ENCODE peak calls at places on chromosome 1, in ten cellular contexts. X is fibroblast of the aortic adventitia, E is left lung, B is MM.1S, Z is Calu3, Y is upper lobe of right lung, O is dorsolateral prefrontal cortex, Q is H9, F is heart left ventricle, J is mesothelial cell of epicardium. P is an unnamed sample.

GRCh38 chr1:2300004-2300771 is 72.1 kb downstream of the SKI start:
- DNase-seq in O (no peak), F (no peak), Q (no peak), J (no peak), B (peak), E (peak), Y (no peak), Z (no peak), X (no peak), P (peak)

GRCh38 chr1:212749924-212750535 is 41.5 kb downstream of the NSL1 start:
- DNase-seq in Z (peak), J (no peak), E (no peak), Q (peak), F (no peak), B (peak), Y (no peak), O (no peak), X (peak), P (no peak)

GRCh38 chr1:87647436-87648177 is 318.9 kb downstream of the LMO4 start:
- DNase-seq in J (no peak), Z (no peak), O (no peak), Q (no peak), X (no peak), Y (no peak), F (no peak), B (no peak), E (no peak), P (no peak)

GRCh38 chr1:155882235-155882634 is 22.9 kb downstream of the SYT11 start:
- DNase-seq in O (no peak), F (no peak), J (no peak), E (no peak), X (no peak), Z (no peak), Y (no peak), B (peak), Q (no peak), P (no peak)

GRCh38 chr1:16209847-16210407 is 2.5 kb downstream of the ARHGEF19 start:
- DNase-seq in X (no peak), B (no peak), Y (peak), J (no peak), E (no peak), Z (no peak), O (peak), Q (no peak), F (no peak), P (no peak)

GRCh38 chr1:153607381-153607780 is 5.6 kb downstream of the S100A16 start:
- DNase-seq in E (no peak), F (no peak), B (no peak), Y (no peak), Z (no peak), J (no peak), Q (no peak), O (no peak), X (no peak), P (no peak)

GRCh38 chr1:185644531-185644930 is 89.7 kb upstream of the HMCN1 start:
- DNase-seq in J (no peak), B (no peak), F (no peak), Q (no peak), O (no peak), Z (no peak), E (no peak), Y (no peak), X (no peak), P (no peak)

GRCh38 chr1:65174585-65174984 is 26.6 kb downstream of the AK4 start:
- DNase-seq in F (peak), Q (no peak), O (no peak), B (no peak), E (peak), Z (peak), J (no peak), Y (no peak), X (peak), P (no peak)

GRCh38 chr1:32702599-32703478 is at the start of gene SYNC:
- DNase-seq in E (peak), F (peak), O (peak), X (peak), J (peak), B (no peak), Y (peak), Q (no peak), Z (peak), P (peak)

GRCh38 chr1:234656070-234656875 is 46.3 kb upstream of the IRF2BP2 start:
- DNase-seq in Q (no peak), F (no peak), O (no peak), B (no peak), Y (no peak), X (no peak), Z (no peak), J (no peak), E (no peak), P (no peak)

GRCh38 chr1:81179239-81179638 is 621.5 kb upstream of the ADGRL2 start:
- DNase-seq in E (no peak), B (no peak), X (peak), F (no peak), Y (no peak), O (no peak), Z (peak), Q (no peak), J (no peak), P (no peak)

GRCh38 chr1:210093461-210093860 is 139.1 kb upstream of the SERTAD4 start:
- DNase-seq in Q (no peak), F (no peak), Y (no peak), J (no peak), O (no peak), X (no peak), Z (no peak), B (no peak), E (no peak), P (no peak)

GRCh38 chr1:8239039-8239305 is 78.9 kb upstream of the SLC45A1 start:
- DNase-seq in J (no peak), Q (peak), O (no peak), B (no peak), Y (peak), F (no peak), X (peak), E (peak), Z (peak), P (no peak)
- TF ChIP-seq CTCF in J (no peak), Q (peak), O (no peak), B (no peak), Y (peak), F (peak), X (peak), E (no peak), Z (no peak), P (no peak)

GRCh38 chr1:168386492-168386891 is 105.8 kb downstream of the TBX19 start:
- DNase-seq in O (no peak), X (no peak), J (no peak), E (no peak), B (no peak), Z (no peak), Y (no peak), F (no peak), Q (no peak), P (no peak)

GRCh38 chr1:168379110-168379860 is 98.6 kb downstream of the TBX19 start:
- DNase-seq in E (no peak), Y (no peak), B (no peak), X (no peak), J (no peak), F (no peak), Q (no peak), O (no peak), Z (no peak), P (no peak)

GRCh38 chr1:168380945-168381344 is 100.3 kb downstream of the TBX19 start:
- DNase-seq in Z (no peak), X (no peak), J (no peak), Q (no peak), B (no peak), F (no peak), Y (no peak), E (no peak), O (no peak), P (no peak)

GRCh38 chr1:168386949-168387586 is 106.4 kb downstream of the TBX19 start:
- DNase-seq in Q (peak), B (peak), Z (peak), J (peak), O (peak), F (no peak), E (peak), X (no peak), Y (peak), P (peak)

DNA sequence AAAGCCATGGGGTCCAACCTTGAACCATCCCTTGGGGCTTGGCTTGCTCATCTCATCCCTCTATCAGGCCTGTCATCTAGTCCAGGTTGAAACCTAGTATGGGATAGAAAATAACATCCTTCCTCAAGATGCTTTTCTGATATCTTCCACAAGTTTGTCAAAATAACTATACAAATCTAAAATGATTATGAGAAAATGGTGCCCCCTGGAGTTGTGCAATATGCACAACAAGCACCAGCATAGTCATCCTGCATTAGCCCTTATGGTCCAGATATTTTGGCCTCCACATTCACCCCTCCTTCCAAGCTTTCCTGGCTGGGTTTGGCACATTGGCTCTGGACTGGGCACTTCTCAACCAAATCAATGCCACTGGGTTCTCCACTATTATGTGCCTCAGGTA is 101.2 kb downstream of the TBX19 start:
- DNase-seq in B (no peak), Q (no peak), O (no peak), E (no peak), F (no peak), Y (no peak), X (no peak), Z (no peak), J (no peak), P (no peak)
- TF ChIP-seq CTCF in B (peak), Q (peak), O (no peak), E (no peak), F (no peak), Y (no peak), X (no peak), Z (peak), J (peak), P (no peak)

DNA sequence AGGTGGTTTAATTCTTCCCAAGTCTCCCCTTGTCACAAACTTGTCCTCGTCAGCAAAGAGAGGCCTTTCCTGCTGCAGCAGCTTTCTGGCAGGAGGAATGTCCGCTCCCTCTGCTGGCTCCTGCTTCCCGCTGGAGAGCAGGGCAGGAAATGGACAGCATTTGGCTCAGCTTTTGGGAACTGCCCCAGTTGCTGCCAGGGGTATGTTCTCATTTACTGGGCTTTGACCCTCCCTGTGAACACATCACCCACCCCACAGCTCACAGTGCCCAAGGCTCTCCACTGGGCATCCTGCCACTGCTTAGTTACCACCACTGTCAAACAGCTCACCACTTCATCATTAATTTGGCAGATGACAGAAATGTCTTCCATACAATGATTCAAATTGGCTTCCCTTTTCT is 75.4 kb downstream of the MRPL37 start:
- DNase-seq in E (no peak), Y (no peak), O (no peak), J (no peak), F (peak), Q (no peak), B (no peak), Z (no peak), X (peak), P (no peak)
- TF ChIP-seq CTCF in E (no peak), Y (peak), O (no peak), J (no peak), F (peak), Q (no peak), B (no peak), Z (no peak), X (peak), P (no peak)

GRCh38 chr1:42153598-42153995 is 387 bp downstream of the GUCA2B start:
- DNase-seq in E (no peak), Z (no peak), B (no peak), O (no peak), X (no peak), Y (no peak), F (no peak), J (no peak), Q (no peak), P (no peak)

GRCh38 chr1:42154685-42155084 is 1.5 kb downstream of the GUCA2B start:
- DNase-seq in E (no peak), B (no peak), J (no peak), F (no peak), Q (no peak), Y (peak), Z (no peak), X (no peak), O (no peak), P (no peak)

GRCh38 chr1:42155362-42155761 is 2.2 kb downstream of the GUCA2B start:
- DNase-seq in Z (no peak), Q (no peak), X (no peak), J (peak), Y (peak), O (no peak), E (no peak), F (no peak), B (no peak), P (no peak)

GRCh38 chr1:42162181-42162580 is 2.4 kb downstream of the GUCA2A start:
- DNase-seq in Z (no peak), B (no peak), Q (no peak), J (no peak), E (no peak), O (no peak), X (no peak), F (no peak), Y (peak), P (no peak)

GRCh38 chr1:42157667-42158066 is 4.5 kb downstream of the GUCA2B start:
- DNase-seq in F (no peak), Q (no peak), J (no peak), E (no peak), O (no peak), X (no peak), Y (peak), Z (no peak), B (no peak), P (no peak)
- TF ChIP-seq CTCF in F (no peak), Q (peak), J (no peak), E (no peak), O (no peak), X (no peak), Y (no peak), Z (no peak), B (peak), P (no peak)

DNA sequence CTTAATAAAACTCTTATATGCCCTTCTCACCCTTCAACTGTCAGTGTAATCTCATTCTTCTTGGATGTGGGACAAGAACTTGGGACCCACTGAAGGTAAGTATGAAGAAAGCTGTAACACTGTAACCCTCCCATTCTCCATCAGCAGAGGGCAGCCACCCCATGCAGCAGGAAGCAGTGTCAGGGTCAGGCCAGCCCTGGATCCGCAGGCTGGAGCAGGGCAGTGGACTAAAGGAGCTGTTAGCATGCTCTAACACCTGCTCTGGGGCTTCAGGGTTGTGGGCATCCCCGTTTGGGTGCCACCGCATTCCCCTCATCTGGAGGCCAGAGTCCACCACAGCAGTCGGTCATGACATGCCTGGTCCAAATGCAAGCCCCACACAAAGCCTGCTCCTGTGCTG is 156.5 kb downstream of the HIVEP3 start:
- DNase-seq in Z (no peak), Q (peak), B (no peak), F (no peak), O (no peak), X (no peak), Y (no peak), E (no peak), J (no peak), P (no peak)
- TF ChIP-seq CTCF in Z (no peak), Q (no peak), B (no peak), F (no peak), O (no peak), X (no peak), Y (no peak), E (no peak), J (no peak), P (no peak)

GRCh38 chr1:175717610-175718195 is 25.7 kb downstream of the TNR start:
- DNase-seq in Y (no peak), J (no peak), F (no peak), Z (no peak), Q (no peak), B (no peak), O (no peak), E (no peak), X (no peak), P (no peak)

GRCh38 chr1:175720023-175720422 is 23.4 kb downstream of the TNR start:
- DNase-seq in Z (no peak), E (no peak), B (no peak), Y (no peak), J (no peak), X (no peak), Q (no peak), O (no peak), F (no peak), P (no peak)

GRCh38 chr1:175713386-175713785 is 30.0 kb downstream of the TNR start:
- DNase-seq in E (no peak), J (no peak), F (no peak), O (no peak), X (no peak), Z (no peak), B (no peak), Q (no peak), Y (no peak), P (no peak)

GRCh38 chr1:175714350-175714749 is 29.0 kb downstream of the TNR start:
- DNase-seq in B (no peak), Q (no peak), E (no peak), J (no peak), Z (no peak), Y (no peak), X (no peak), F (no peak), O (no peak), P (no peak)

DNA sequence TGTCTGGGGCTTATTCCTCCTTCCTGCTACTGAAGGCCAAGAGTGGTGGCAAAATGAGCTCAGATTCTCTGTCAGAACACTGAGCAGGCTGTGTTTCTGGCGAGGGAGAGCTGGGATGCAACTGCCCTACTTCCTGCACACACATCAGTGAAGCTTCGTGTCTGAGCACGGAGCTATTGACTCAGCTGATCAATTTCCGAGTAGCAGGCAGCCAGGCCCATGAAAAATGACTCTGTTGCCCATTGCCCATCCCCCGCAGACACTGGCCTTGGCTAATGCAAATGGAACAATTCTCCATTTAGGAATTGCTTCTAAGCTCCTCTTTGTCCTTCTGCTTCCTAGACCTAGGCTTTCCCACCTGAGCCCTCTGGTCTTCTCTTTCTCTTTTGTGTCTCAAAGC is 27.6 kb downstream of the TNR start:
- DNase-seq in B (no peak), F (no peak), X (no peak), Y (no peak), O (peak), E (no peak), Z (no peak), Q (no peak), J (no peak), P (no peak)
- TF ChIP-seq CTCF in B (no peak), F (no peak), X (no peak), Y (no peak), O (no peak), E (no peak), Z (no peak), Q (no peak), J (no peak), P (no peak)

DNA sequence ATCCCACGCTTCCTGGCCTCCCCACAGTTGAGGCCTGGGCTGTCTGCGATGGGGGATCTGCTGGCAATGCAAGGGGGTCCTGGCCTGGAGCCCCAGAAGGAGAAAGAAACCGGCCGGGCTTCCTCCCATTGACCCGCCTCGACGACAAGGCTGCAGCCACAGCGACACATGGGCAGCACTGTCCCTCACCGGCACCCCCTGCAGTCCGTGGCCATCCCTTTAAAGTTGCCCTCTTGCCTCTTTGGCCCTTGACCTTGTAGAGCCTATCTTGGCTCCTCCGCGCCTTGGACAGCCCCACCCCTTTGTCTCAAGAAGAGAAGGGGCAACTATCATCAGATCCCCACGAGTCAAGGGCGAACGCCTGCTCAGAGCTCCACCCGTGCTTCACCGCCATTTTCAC is 106.0 kb downstream of the CASZ1 start:
- DNase-seq in O (no peak), X (no peak), Y (no peak), F (no peak), J (no peak), E (no peak), B (no peak), Z (no peak), Q (no peak), P (no peak)
- TF ChIP-seq CTCF in O (no peak), X (no peak), Y (peak), F (no peak), J (no peak), E (no peak), B (peak), Z (no peak), Q (peak), P (no peak)

GRCh38 chr1:29341936-29342335 is 105.6 kb downstream of the PTPRU start:
- DNase-seq in Z (no peak), J (no peak), Q (no peak), X (no peak), Y (no peak), F (no peak), O (no peak), E (no peak), B (no peak), P (no peak)
- TF ChIP-seq CTCF in Z (no peak), J (no peak), Q (peak), X (no peak), Y (no peak), F (peak), O (no peak), E (no peak), B (no peak), P (no peak)

GRCh38 chr1:40628903-40629292 is 36.6 kb downstream of the RIMS3 start:
- DNase-seq in Y (peak), F (no peak), J (no peak), O (no peak), B (no peak), Z (no peak), Q (no peak), X (no peak), E (no peak), P (no peak)

GRCh38 chr1:40633563-40634376 is 31.7 kb downstream of the RIMS3 start:
- DNase-seq in Y (peak), Z (no peak), E (no peak), Q (no peak), F (peak), B (no peak), O (no peak), J (peak), X (no peak), P (no peak)

GRCh38 chr1:40626383-40626770 is 39.1 kb downstream of the RIMS3 start:
- DNase-seq in E (no peak), J (no peak), Y (peak), Q (no peak), F (no peak), B (no peak), Z (no peak), X (no peak), O (no peak), P (no peak)

GRCh38 chr1:40627987-40628902 is 37.2 kb downstream of the RIMS3 start:
- DNase-seq in J (no peak), Z (no peak), F (no peak), B (no peak), E (no peak), Q (no peak), O (no peak), X (no peak), Y (peak), P (no peak)

GRCh38 chr1:40630488-40631223 is 34.8 kb downstream of the RIMS3 start:
- DNase-seq in X (peak), Q (peak), Z (peak), B (peak), Y (peak), F (no peak), O (no peak), E (no peak), J (peak), P (no peak)
- TF ChIP-seq CTCF in X (peak), Q (peak), Z (peak), B (peak), Y (peak), F (peak), O (peak), E (peak), J (peak), P (no peak)

DNA sequence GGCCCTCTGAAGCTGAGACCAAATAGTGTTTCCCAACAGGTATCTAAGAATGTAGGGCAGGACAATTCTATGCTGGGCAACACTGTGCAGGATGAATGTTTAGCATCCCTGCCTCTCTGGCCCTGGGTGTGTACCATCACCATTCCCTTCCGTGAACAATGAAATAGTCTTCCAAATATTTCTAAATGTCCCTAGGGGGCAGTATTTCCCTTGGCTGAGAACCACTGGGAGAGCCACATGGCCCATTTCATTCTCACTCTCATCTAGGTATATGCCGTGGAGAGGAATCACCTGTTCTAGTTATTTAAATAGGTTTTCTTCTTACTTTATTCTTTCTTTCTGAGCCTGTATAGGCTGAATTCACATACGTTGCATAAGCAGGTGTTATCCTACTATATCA is 395.0 kb downstream of the PRDM2 start:
- DNase-seq in X (peak), B (peak), E (no peak), Y (no peak), Q (peak), Z (no peak), O (no peak), J (no peak), F (no peak), P (no peak)
- TF ChIP-seq CTCF in X (peak), B (peak), E (peak), Y (peak), Q (peak), Z (no peak), O (peak), J (peak), F (peak), P (no peak)